ENCODE peak calls at places on chromosomes 7 and 10, in seven cellular contexts. One of them, this sample, is unnamed.

GRCh38 chr10:87734987-87735827 is 75.5 kb downstream of the PAPSS2 start:
- DNase-seq in breast epithelium: no peak
- DNase-seq in left ventricle myocardium inferior: no peak
- DNase-seq in tibial artery: no peak
- DNase-seq in K562: peak
- DNase-seq in heart left ventricle: no peak
- DNase-seq in PC-3: peak
- DNase-seq in this sample: no peak

GRCh38 chr7:148503900-148504487 is 86.6 kb upstream of the C7orf33 start:
- DNase-seq in breast epithelium: no peak
- DNase-seq in PC-3: peak
- DNase-seq in left ventricle myocardium inferior: no peak
- DNase-seq in heart left ventricle: no peak
- DNase-seq in tibial artery: no peak
- DNase-seq in K562: peak
- DNase-seq in this sample: no peak

GRCh38 chr10:5449823-5450222 is 37.5 kb downstream of the NET1 start:
- DNase-seq in PC-3: peak
- DNase-seq in left ventricle myocardium inferior: no peak
- DNase-seq in tibial artery: no peak
- DNase-seq in breast epithelium: no peak
- DNase-seq in heart left ventricle: no peak
- DNase-seq in K562: peak
- DNase-seq in this sample: no peak

GRCh38 chr7:108002726-108003590 is at the start of gene LAMB1:
- DNase-seq in PC-3: peak
- DNase-seq in tibial artery: peak
- DNase-seq in K562: peak
- DNase-seq in heart left ventricle: peak
- DNase-seq in left ventricle myocardium inferior: peak
- DNase-seq in breast epithelium: no peak
- DNase-seq in this sample: no peak

GRCh38 chr7:66617295-66617694 is 11.4 kb upstream of the KCTD7 start:
- DNase-seq in left ventricle myocardium inferior: no peak
- DNase-seq in tibial artery: no peak
- DNase-seq in K562: no peak
- DNase-seq in heart left ventricle: no peak
- DNase-seq in breast epithelium: no peak
- DNase-seq in PC-3: no peak
- DNase-seq in this sample: no peak

GRCh38 chr7:137454169-137455166 is 110.9 kb upstream of the PTN start:
- DNase-seq in left ventricle myocardium inferior: no peak
- DNase-seq in tibial artery: peak
- DNase-seq in K562: peak
- DNase-seq in heart left ventricle: no peak
- DNase-seq in breast epithelium: no peak
- DNase-seq in PC-3: peak
- DNase-seq in this sample: no peak

GRCh38 chr10:95443636-95444035 is 117.5 kb downstream of the SORBS1 start:
- DNase-seq in breast epithelium: no peak
- DNase-seq in tibial artery: no peak
- DNase-seq in left ventricle myocardium inferior: no peak
- DNase-seq in PC-3: no peak
- DNase-seq in K562: no peak
- DNase-seq in heart left ventricle: no peak
- DNase-seq in this sample: no peak

GRCh38 chr7:117810642-117811512 is 62.4 kb downstream of the CTTNBP2 start:
- DNase-seq in heart left ventricle: no peak
- DNase-seq in PC-3: no peak
- DNase-seq in tibial artery: no peak
- DNase-seq in K562: no peak
- DNase-seq in breast epithelium: no peak
- DNase-seq in left ventricle myocardium inferior: no peak
- DNase-seq in this sample: no peak

GRCh38 chr7:40882071-40882658 is 747.4 kb downstream of the SUGCT start:
- DNase-seq in PC-3: no peak
- DNase-seq in left ventricle myocardium inferior: no peak
- DNase-seq in K562: no peak
- DNase-seq in breast epithelium: no peak
- DNase-seq in tibial artery: no peak
- DNase-seq in heart left ventricle: no peak
- DNase-seq in this sample: no peak

GRCh38 chr10:103855424-103855823 is at the start of gene SH3PXD2A:
- DNase-seq in tibial artery: no peak
- DNase-seq in left ventricle myocardium inferior: peak
- DNase-seq in PC-3: peak
- DNase-seq in K562: peak
- DNase-seq in breast epithelium: no peak
- DNase-seq in heart left ventricle: peak
- DNase-seq in this sample: peak

GRCh38 chr10:103854265-103854686 is 1.1 kb downstream of the SH3PXD2A start:
- DNase-seq in PC-3: no peak
- DNase-seq in tibial artery: no peak
- DNase-seq in heart left ventricle: no peak
- DNase-seq in K562: no peak
- DNase-seq in left ventricle myocardium inferior: no peak
- DNase-seq in breast epithelium: no peak
- DNase-seq in this sample: no peak

GRCh38 chr10:103853428-103854264 is 1.7 kb downstream of the SH3PXD2A start:
- DNase-seq in tibial artery: no peak
- DNase-seq in heart left ventricle: no peak
- DNase-seq in left ventricle myocardium inferior: no peak
- DNase-seq in K562: no peak
- DNase-seq in breast epithelium: no peak
- DNase-seq in PC-3: no peak
- DNase-seq in this sample: no peak

GRCh38 chr10:103855852-103856496 is 598 bp upstream of the SH3PXD2A start:
- DNase-seq in breast epithelium: no peak
- DNase-seq in PC-3: no peak
- DNase-seq in tibial artery: no peak
- DNase-seq in heart left ventricle: no peak
- DNase-seq in left ventricle myocardium inferior: no peak
- DNase-seq in K562: no peak
- DNase-seq in this sample: no peak

DNA sequence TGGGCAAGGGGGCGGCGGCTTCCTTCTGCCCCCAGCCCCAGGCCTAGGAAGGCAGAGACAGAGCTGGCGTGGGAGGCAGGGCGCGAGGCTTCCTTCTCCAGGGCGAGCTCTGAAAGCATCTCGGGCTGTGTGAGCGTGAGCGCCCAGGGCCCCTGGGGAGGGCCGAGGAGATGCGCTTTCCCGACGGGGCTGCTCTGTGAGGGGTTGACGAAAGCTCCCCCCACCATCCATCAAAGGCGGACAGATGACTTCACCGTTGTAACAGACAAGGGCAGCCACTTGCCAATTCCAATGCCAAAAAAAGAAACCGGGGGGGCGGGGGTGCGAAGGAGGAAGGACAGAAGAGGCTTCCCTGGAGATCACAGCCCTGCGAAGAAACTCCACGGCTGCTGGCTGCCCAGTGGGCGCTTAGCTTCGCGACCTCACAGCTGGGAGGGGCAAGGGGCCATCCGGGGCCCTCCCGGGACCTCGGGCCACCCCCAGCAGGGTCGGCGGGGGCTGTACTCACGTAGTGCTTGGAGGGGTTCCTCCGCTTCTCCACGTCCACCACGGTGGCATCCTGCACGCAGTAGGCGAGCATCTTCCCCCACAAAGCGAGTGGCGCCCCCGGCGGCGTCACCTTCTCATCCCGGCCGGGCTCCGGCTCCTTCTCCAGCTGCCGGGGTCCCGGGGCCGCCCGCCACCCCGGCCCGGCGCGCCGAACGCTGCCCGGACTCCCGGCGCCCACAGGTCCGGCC is 521 bp downstream of the SH3PXD2A start:
- DNase-seq in left ventricle myocardium inferior: peak
- DNase-seq in tibial artery: no peak
- DNase-seq in PC-3: no peak
- DNase-seq in heart left ventricle: peak
- DNase-seq in breast epithelium: no peak
- DNase-seq in K562: no peak
- DNase-seq in this sample: no peak
- H3K27ac ChIP-seq in left ventricle myocardium inferior: peak
- H3K27ac ChIP-seq in tibial artery: peak
- H3K27ac ChIP-seq in PC-3: no peak
- H3K27ac ChIP-seq in heart left ventricle: peak
- H3K27ac ChIP-seq in breast epithelium: peak
- H3K27ac ChIP-seq in K562: no peak
- H3K27ac ChIP-seq in this sample: peak

GRCh38 chr7:106382129-106382528 is 97.3 kb upstream of the NAMPT start:
- DNase-seq in tibial artery: no peak
- DNase-seq in K562: no peak
- DNase-seq in breast epithelium: no peak
- DNase-seq in left ventricle myocardium inferior: no peak
- DNase-seq in heart left ventricle: no peak
- DNase-seq in PC-3: no peak
- DNase-seq in this sample: no peak
- H3K27ac ChIP-seq in tibial artery: no peak
- H3K27ac ChIP-seq in K562: no peak
- H3K27ac ChIP-seq in breast epithelium: no peak
- H3K27ac ChIP-seq in left ventricle myocardium inferior: no peak
- H3K27ac ChIP-seq in heart left ventricle: no peak
- H3K27ac ChIP-seq in PC-3: no peak
- H3K27ac ChIP-seq in this sample: no peak

DNA sequence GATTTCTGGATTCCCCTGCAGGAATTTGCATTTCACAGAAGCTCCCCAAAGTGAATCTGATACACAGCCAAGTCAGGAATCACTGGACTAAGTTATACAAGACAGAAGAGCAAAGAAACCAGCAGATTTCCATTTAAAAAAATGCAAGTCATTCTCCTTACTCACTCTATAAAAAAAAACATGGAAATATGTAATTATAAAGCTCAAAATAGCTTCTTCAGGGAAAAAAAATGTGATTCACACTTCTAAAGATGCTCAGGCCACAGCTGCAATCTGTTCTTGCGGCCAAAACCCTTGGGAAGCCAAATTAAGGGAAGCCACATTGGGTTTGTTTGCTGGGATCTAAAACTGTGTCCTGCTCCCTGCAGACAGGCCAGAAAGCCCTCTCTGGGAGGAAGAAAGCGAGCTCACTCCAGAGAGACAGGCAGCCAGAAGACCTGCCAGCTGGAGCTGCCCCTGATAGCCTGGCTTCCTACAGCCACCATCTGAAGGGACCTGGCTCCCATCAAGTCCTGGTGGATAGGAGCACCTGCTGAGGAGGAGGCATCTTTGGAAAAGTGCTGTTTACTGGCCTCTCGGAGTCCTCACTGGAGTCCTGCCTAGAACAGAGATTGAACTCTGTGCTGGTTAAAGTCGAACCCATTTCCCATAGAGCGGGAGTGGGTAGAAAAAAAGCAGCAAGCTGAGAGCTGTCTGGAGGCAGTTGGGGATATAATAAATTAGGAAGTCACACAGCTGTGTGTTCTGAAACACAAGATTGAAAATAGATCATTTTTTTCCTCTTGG is 359.2 kb upstream of the AOAH start:
- DNase-seq in breast epithelium: no peak
- DNase-seq in heart left ventricle: peak
- DNase-seq in left ventricle myocardium inferior: peak
- DNase-seq in PC-3: no peak
- DNase-seq in tibial artery: peak
- DNase-seq in K562: no peak
- DNase-seq in this sample: no peak
- H3K27ac ChIP-seq in breast epithelium: peak
- H3K27ac ChIP-seq in heart left ventricle: peak
- H3K27ac ChIP-seq in left ventricle myocardium inferior: peak
- H3K27ac ChIP-seq in PC-3: no peak
- H3K27ac ChIP-seq in tibial artery: peak
- H3K27ac ChIP-seq in K562: no peak
- H3K27ac ChIP-seq in this sample: no peak

DNA sequence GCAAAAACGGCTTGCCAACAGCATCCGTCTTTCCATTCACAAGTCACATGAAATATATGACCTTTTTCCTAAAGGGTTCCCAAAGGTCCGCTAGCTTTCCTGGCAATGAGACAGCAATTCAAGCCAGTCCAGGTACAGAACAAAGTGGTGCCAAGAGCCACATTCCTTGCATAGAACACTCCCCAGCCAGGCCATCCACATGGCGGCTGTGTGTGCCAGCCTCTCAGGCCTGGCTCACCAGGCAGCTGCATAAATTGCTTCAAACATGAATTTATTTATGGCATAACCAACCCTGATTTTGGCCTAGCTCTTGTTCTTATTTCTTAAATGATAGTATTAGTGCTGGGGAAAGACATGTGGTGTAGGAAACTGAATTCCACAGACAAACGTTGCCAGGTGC is 63.7 kb upstream of the CREB5 start:
- DNase-seq in left ventricle myocardium inferior: peak
- DNase-seq in K562: no peak
- DNase-seq in heart left ventricle: peak
- DNase-seq in PC-3: peak
- DNase-seq in tibial artery: no peak
- DNase-seq in breast epithelium: no peak
- DNase-seq in this sample: no peak
- H3K27ac ChIP-seq in left ventricle myocardium inferior: peak
- H3K27ac ChIP-seq in K562: no peak
- H3K27ac ChIP-seq in heart left ventricle: peak
- H3K27ac ChIP-seq in PC-3: peak
- H3K27ac ChIP-seq in tibial artery: no peak
- H3K27ac ChIP-seq in breast epithelium: peak
- H3K27ac ChIP-seq in this sample: no peak

This sample was measured in substantia nigra.